ENCODE peak calls at places on chromosomes 4 and X, in five cellular contexts. U, Q, Y, E and O are unnamed samples.
A peak's percentile ranks its signal among the peaks of the same experiment; 100 is the strongest.

GRCh38 chrX:120560405-120560841 is 339 bp downstream of the CUL4B start:
- DNase-seq in E (no peak), U (peak; percentile 37), Q (no peak), Y (no peak), O (no peak)

GRCh38 chrX:77009691-77010090 is 437.5 kb upstream of the FGF16 start:
- DNase-seq in E (no peak), Y (no peak), Q (no peak), U (no peak), O (no peak)

GRCh38 chr4:120709986-120710385 is 212.5 kb downstream of the PRDM5 start:
- DNase-seq in E (no peak), Y (no peak), U (no peak), Q (no peak), O (no peak)

GRCh38 chr4:14701896-14702295 is 300.4 kb upstream of the CPEB2 start:
- DNase-seq in U (no peak), Y (no peak), E (no peak), Q (no peak), O (no peak)

GRCh38 chr4:144288011-144288903 is 147.7 kb upstream of the GYPA start:
- DNase-seq in E (no peak), U (no peak), Q (no peak), Y (no peak), O (no peak)

GRCh38 chr4:68256284-68256683 is 10.8 kb upstream of the TMPRSS11B start:
- DNase-seq in E (no peak), Q (no peak), U (no peak), Y (no peak), O (no peak)

GRCh38 chrX:123336666-123337065 is 152.6 kb downstream of the GRIA3 start:
- DNase-seq in E (no peak), Q (no peak), Y (no peak), U (no peak), O (no peak)

GRCh38 chr4:8849266-8850073 is 22.2 kb downstream of the HMX1 start:
- DNase-seq in U (no peak), Y (no peak), E (no peak), Q (no peak), O (no peak)

GRCh38 chr4:138650917-138651564 is 364.5 kb upstream of the NOCT start:
- DNase-seq in E (no peak), Q (no peak), U (no peak), Y (no peak), O (no peak)

GRCh38 chrX:68363984-68364383 is 69.3 kb downstream of the OPHN1 start:
- DNase-seq in Y (no peak), Q (no peak), E (no peak), U (no peak), O (no peak)

GRCh38 chr4:24174622-24175021 is 284.8 kb upstream of the PPARGC1A start:
- DNase-seq in Q (no peak), U (no peak), E (no peak), Y (no peak), O (no peak)

GRCh38 chrX:133637765-133638164 is 222.5 kb upstream of the GPC4 start:
- DNase-seq in U (no peak), Q (no peak), Y (no peak), E (no peak), O (no peak)